ENCODE peak calls at places on chromosomes 2 and 18, in four cellular contexts. One of them, this sample, is unnamed.

GRCh38 chr2:157782057-157782845 is 93.9 kb downstream of the ACVR1 start:
- DNase-seq in stimulated activated CD4-positive, alpha-beta T cell treated with anti-CD3 and anti-CD28 coated beads, Interleukin-2, amount 100 ng/mL, for 4 hours: no peak
- DNase-seq in stromal cell of bone marrow: no peak
- DNase-seq in NAMALWA: no peak
- DNase-seq in this sample: no peak

GRCh38 chr2:202643012-202643858 is 8.5 kb downstream of the FAM117B start:
- DNase-seq in stimulated activated CD4-positive, alpha-beta T cell treated with anti-CD3 and anti-CD28 coated beads, Interleukin-2, amount 100 ng/mL, for 4 hours: no peak
- DNase-seq in stromal cell of bone marrow: no peak
- DNase-seq in NAMALWA: peak
- DNase-seq in this sample: no peak

GRCh38 chr2:5693288-5694015 is 1.3 kb downstream of the SOX11 start:
- DNase-seq in stimulated activated CD4-positive, alpha-beta T cell treated with anti-CD3 and anti-CD28 coated beads, Interleukin-2, amount 100 ng/mL, for 4 hours: no peak
- DNase-seq in stromal cell of bone marrow: no peak
- DNase-seq in NAMALWA: no peak
- DNase-seq in this sample: peak

GRCh38 chr2:221780281-221780688 is 208.2 kb upstream of the EPHA4 start:
- DNase-seq in stimulated activated CD4-positive, alpha-beta T cell treated with anti-CD3 and anti-CD28 coated beads, Interleukin-2, amount 100 ng/mL, for 4 hours: no peak
- DNase-seq in stromal cell of bone marrow: no peak
- DNase-seq in NAMALWA: no peak
- DNase-seq in this sample: no peak

GRCh38 chr2:232349946-232350635 is 28.5 kb upstream of the ALPP start:
- DNase-seq in stimulated activated CD4-positive, alpha-beta T cell treated with anti-CD3 and anti-CD28 coated beads, Interleukin-2, amount 100 ng/mL, for 4 hours: no peak
- DNase-seq in stromal cell of bone marrow: no peak
- DNase-seq in NAMALWA: no peak
- DNase-seq in this sample: no peak

GRCh38 chr18:76384861-76385680 is 110.0 kb downstream of the ZNF516 start:
- DNase-seq in stimulated activated CD4-positive, alpha-beta T cell treated with anti-CD3 and anti-CD28 coated beads, Interleukin-2, amount 100 ng/mL, for 4 hours: no peak
- DNase-seq in stromal cell of bone marrow: no peak
- DNase-seq in NAMALWA: no peak
- DNase-seq in this sample: no peak

GRCh38 chr2:8144785-8145184 is 537.1 kb upstream of the ID2 start:
- DNase-seq in stimulated activated CD4-positive, alpha-beta T cell treated with anti-CD3 and anti-CD28 coated beads, Interleukin-2, amount 100 ng/mL, for 4 hours: no peak
- DNase-seq in stromal cell of bone marrow: peak
- DNase-seq in NAMALWA: no peak
- DNase-seq in this sample: no peak

GRCh38 chr2:13581471-13581870 is 864.7 kb downstream of the TRIB2 start:
- DNase-seq in stimulated activated CD4-positive, alpha-beta T cell treated with anti-CD3 and anti-CD28 coated beads, Interleukin-2, amount 100 ng/mL, for 4 hours: no peak
- DNase-seq in stromal cell of bone marrow: no peak
- DNase-seq in NAMALWA: no peak
- DNase-seq in this sample: no peak

GRCh38 chr2:179726461-179727180 is 134.8 kb downstream of the ZNF385B start:
- DNase-seq in stimulated activated CD4-positive, alpha-beta T cell treated with anti-CD3 and anti-CD28 coated beads, Interleukin-2, amount 100 ng/mL, for 4 hours: no peak
- DNase-seq in stromal cell of bone marrow: no peak
- DNase-seq in NAMALWA: no peak
- DNase-seq in this sample: no peak

GRCh38 chr2:47599171-47599570 is 183.8 kb upstream of the MSH6 start:
- DNase-seq in stimulated activated CD4-positive, alpha-beta T cell treated with anti-CD3 and anti-CD28 coated beads, Interleukin-2, amount 100 ng/mL, for 4 hours: no peak
- DNase-seq in stromal cell of bone marrow: no peak
- DNase-seq in NAMALWA: peak
- DNase-seq in this sample: no peak

GRCh38 chr2:242020196-242021004 is 150.9 kb downstream of the RTP5 start:
- DNase-seq in stimulated activated CD4-positive, alpha-beta T cell treated with anti-CD3 and anti-CD28 coated beads, Interleukin-2, amount 100 ng/mL, for 4 hours: no peak
- DNase-seq in stromal cell of bone marrow: no peak
- DNase-seq in NAMALWA: peak
- DNase-seq in this sample: peak

GRCh38 chr2:109318150-109318948 is 189.3 kb downstream of the SH3RF3 start:
- DNase-seq in stimulated activated CD4-positive, alpha-beta T cell treated with anti-CD3 and anti-CD28 coated beads, Interleukin-2, amount 100 ng/mL, for 4 hours: no peak
- DNase-seq in stromal cell of bone marrow: peak
- DNase-seq in NAMALWA: no peak
- DNase-seq in this sample: peak

GRCh38 chr18:67104700-67105284 is 411.7 kb downstream of the DSEL start:
- DNase-seq in stimulated activated CD4-positive, alpha-beta T cell treated with anti-CD3 and anti-CD28 coated beads, Interleukin-2, amount 100 ng/mL, for 4 hours: no peak
- DNase-seq in stromal cell of bone marrow: peak
- DNase-seq in NAMALWA: peak
- DNase-seq in this sample: peak

GRCh38 chr2:29119211-29119610 is 4.0 kb downstream of the CLIP4 start:
- DNase-seq in stimulated activated CD4-positive, alpha-beta T cell treated with anti-CD3 and anti-CD28 coated beads, Interleukin-2, amount 100 ng/mL, for 4 hours: no peak
- DNase-seq in stromal cell of bone marrow: no peak
- DNase-seq in NAMALWA: no peak
- DNase-seq in this sample: no peak

GRCh38 chr2:174836345-174836999 is 72.2 kb upstream of the CHRNA1 start:
- DNase-seq in stimulated activated CD4-positive, alpha-beta T cell treated with anti-CD3 and anti-CD28 coated beads, Interleukin-2, amount 100 ng/mL, for 4 hours: no peak
- DNase-seq in stromal cell of bone marrow: peak
- DNase-seq in NAMALWA: no peak
- DNase-seq in this sample: no peak

GRCh38 chr2:17646096-17646554 is 105.6 kb downstream of the VSNL1 start:
- DNase-seq in stimulated activated CD4-positive, alpha-beta T cell treated with anti-CD3 and anti-CD28 coated beads, Interleukin-2, amount 100 ng/mL, for 4 hours: peak
- DNase-seq in stromal cell of bone marrow: peak
- DNase-seq in NAMALWA: peak
- DNase-seq in this sample: peak

GRCh38 chr2:7014201-7014640 is 97.0 kb downstream of the RNF144A start:
- DNase-seq in stimulated activated CD4-positive, alpha-beta T cell treated with anti-CD3 and anti-CD28 coated beads, Interleukin-2, amount 100 ng/mL, for 4 hours: no peak
- DNase-seq in stromal cell of bone marrow: no peak
- DNase-seq in NAMALWA: peak
- DNase-seq in this sample: no peak

GRCh38 chr2:239528146-239528545 is 127.3 kb upstream of the HDAC4 start:
- DNase-seq in stimulated activated CD4-positive, alpha-beta T cell treated with anti-CD3 and anti-CD28 coated beads, Interleukin-2, amount 100 ng/mL, for 4 hours: no peak
- DNase-seq in stromal cell of bone marrow: no peak
- DNase-seq in NAMALWA: no peak
- DNase-seq in this sample: no peak

GRCh38 chr2:197786010-197786877 is 1.1 kb upstream of the BOLL start:
- DNase-seq in stimulated activated CD4-positive, alpha-beta T cell treated with anti-CD3 and anti-CD28 coated beads, Interleukin-2, amount 100 ng/mL, for 4 hours: peak
- DNase-seq in stromal cell of bone marrow: no peak
- DNase-seq in NAMALWA: no peak
- DNase-seq in this sample: peak

GRCh38 chr2:32402087-32402486 is 45.3 kb downstream of the BIRC6 start:
- DNase-seq in stimulated activated CD4-positive, alpha-beta T cell treated with anti-CD3 and anti-CD28 coated beads, Interleukin-2, amount 100 ng/mL, for 4 hours: no peak
- DNase-seq in stromal cell of bone marrow: no peak
- DNase-seq in NAMALWA: no peak
- DNase-seq in this sample: no peak